ENCODE peak calls at places on chromosomes 16 and 17, in five cellular contexts. One of them, this sample, is unnamed.

GRCh38 chr16:75732871-75733270 is 6.6 kb upstream of the CPHXL start:
- DNase-seq in HTR-8/SVneo: no peak
- DNase-seq in MM.1S: no peak
- DNase-seq in activated CD4-positive, alpha-beta T cell treated with anti-CD3 and anti-CD28 coated beads, Interleukin-2, amount 50 U/mL, for 4 hours: no peak
- DNase-seq in NCI-H1092 treated with DMSO at 0.1 percent for 48 hours: no peak
- DNase-seq in this sample: no peak

GRCh38 chr17:9389116-9389515 is 186.5 kb downstream of the STX8 start:
- DNase-seq in NCI-H1092 treated with DMSO at 0.1 percent for 48 hours: no peak
- DNase-seq in MM.1S: peak
- DNase-seq in activated CD4-positive, alpha-beta T cell treated with anti-CD3 and anti-CD28 coated beads, Interleukin-2, amount 50 U/mL, for 4 hours: no peak
- DNase-seq in HTR-8/SVneo: peak
- DNase-seq in this sample: peak

GRCh38 chr17:6303664-6304063 is 131.3 kb downstream of the AIPL1 start:
- DNase-seq in activated CD4-positive, alpha-beta T cell treated with anti-CD3 and anti-CD28 coated beads, Interleukin-2, amount 50 U/mL, for 4 hours: no peak
- DNase-seq in NCI-H1092 treated with DMSO at 0.1 percent for 48 hours: no peak
- DNase-seq in MM.1S: peak
- DNase-seq in HTR-8/SVneo: peak
- DNase-seq in this sample: peak

GRCh38 chr17:49193513-49194296 is 16.7 kb downstream of the GNGT2 start:
- DNase-seq in MM.1S: peak
- DNase-seq in NCI-H1092 treated with DMSO at 0.1 percent for 48 hours: peak
- DNase-seq in HTR-8/SVneo: peak
- DNase-seq in activated CD4-positive, alpha-beta T cell treated with anti-CD3 and anti-CD28 coated beads, Interleukin-2, amount 50 U/mL, for 4 hours: no peak
- DNase-seq in this sample: peak

GRCh38 chr16:24673155-24673554 is 56.3 kb upstream of the TNRC6A start:
- DNase-seq in activated CD4-positive, alpha-beta T cell treated with anti-CD3 and anti-CD28 coated beads, Interleukin-2, amount 50 U/mL, for 4 hours: no peak
- DNase-seq in HTR-8/SVneo: no peak
- DNase-seq in NCI-H1092 treated with DMSO at 0.1 percent for 48 hours: no peak
- DNase-seq in MM.1S: no peak
- DNase-seq in this sample: no peak

GRCh38 chr16:15671530-15672117 is 21.6 kb downstream of the NDE1 start:
- DNase-seq in activated CD4-positive, alpha-beta T cell treated with anti-CD3 and anti-CD28 coated beads, Interleukin-2, amount 50 U/mL, for 4 hours: no peak
- DNase-seq in NCI-H1092 treated with DMSO at 0.1 percent for 48 hours: no peak
- DNase-seq in HTR-8/SVneo: no peak
- DNase-seq in MM.1S: no peak
- DNase-seq in this sample: no peak

GRCh38 chr17:63492940-63493339 is 16.1 kb downstream of the ACE start:
- DNase-seq in activated CD4-positive, alpha-beta T cell treated with anti-CD3 and anti-CD28 coated beads, Interleukin-2, amount 50 U/mL, for 4 hours: no peak
- DNase-seq in MM.1S: no peak
- DNase-seq in NCI-H1092 treated with DMSO at 0.1 percent for 48 hours: no peak
- DNase-seq in HTR-8/SVneo: no peak
- DNase-seq in this sample: no peak

GRCh38 chr16:24568392-24568791 is 29.0 kb downstream of the RBBP6 start:
- DNase-seq in MM.1S: no peak
- DNase-seq in NCI-H1092 treated with DMSO at 0.1 percent for 48 hours: no peak
- DNase-seq in HTR-8/SVneo: no peak
- DNase-seq in activated CD4-positive, alpha-beta T cell treated with anti-CD3 and anti-CD28 coated beads, Interleukin-2, amount 50 U/mL, for 4 hours: no peak
- DNase-seq in this sample: peak

GRCh38 chr16:2122429-2122828 is 13.3 kb downstream of the PKD1 start:
- DNase-seq in HTR-8/SVneo: no peak
- DNase-seq in activated CD4-positive, alpha-beta T cell treated with anti-CD3 and anti-CD28 coated beads, Interleukin-2, amount 50 U/mL, for 4 hours: no peak
- DNase-seq in NCI-H1092 treated with DMSO at 0.1 percent for 48 hours: no peak
- DNase-seq in MM.1S: no peak
- DNase-seq in this sample: no peak

GRCh38 chr16:89805136-89805905 is 11.1 kb downstream of the FANCA start:
- DNase-seq in activated CD4-positive, alpha-beta T cell treated with anti-CD3 and anti-CD28 coated beads, Interleukin-2, amount 50 U/mL, for 4 hours: no peak
- DNase-seq in HTR-8/SVneo: no peak
- DNase-seq in NCI-H1092 treated with DMSO at 0.1 percent for 48 hours: no peak
- DNase-seq in MM.1S: no peak
- DNase-seq in this sample: no peak

GRCh38 chr17:570403-570802 is 144.2 kb downstream of the VPS53 start:
- DNase-seq in NCI-H1092 treated with DMSO at 0.1 percent for 48 hours: no peak
- DNase-seq in activated CD4-positive, alpha-beta T cell treated with anti-CD3 and anti-CD28 coated beads, Interleukin-2, amount 50 U/mL, for 4 hours: no peak
- DNase-seq in HTR-8/SVneo: no peak
- DNase-seq in MM.1S: no peak
- DNase-seq in this sample: no peak

GRCh38 chr16:79891458-79891857 is 290.9 kb upstream of the MAF start:
- DNase-seq in activated CD4-positive, alpha-beta T cell treated with anti-CD3 and anti-CD28 coated beads, Interleukin-2, amount 50 U/mL, for 4 hours: no peak
- DNase-seq in HTR-8/SVneo: no peak
- DNase-seq in MM.1S: no peak
- DNase-seq in NCI-H1092 treated with DMSO at 0.1 percent for 48 hours: no peak
- DNase-seq in this sample: no peak

GRCh38 chr16:78460428-78460827 is 361.0 kb downstream of the WWOX start:
- DNase-seq in HTR-8/SVneo: no peak
- DNase-seq in NCI-H1092 treated with DMSO at 0.1 percent for 48 hours: no peak
- DNase-seq in activated CD4-positive, alpha-beta T cell treated with anti-CD3 and anti-CD28 coated beads, Interleukin-2, amount 50 U/mL, for 4 hours: no peak
- DNase-seq in MM.1S: no peak
- DNase-seq in this sample: no peak

GRCh38 chr17:50691550-50692447 is 15.9 kb downstream of the ANKRD40 start:
- DNase-seq in NCI-H1092 treated with DMSO at 0.1 percent for 48 hours: no peak
- DNase-seq in MM.1S: no peak
- DNase-seq in HTR-8/SVneo: no peak
- DNase-seq in activated CD4-positive, alpha-beta T cell treated with anti-CD3 and anti-CD28 coated beads, Interleukin-2, amount 50 U/mL, for 4 hours: no peak
- DNase-seq in this sample: no peak

GRCh38 chr16:53201900-53202299 is 147.1 kb downstream of the CHD9 start:
- DNase-seq in HTR-8/SVneo: no peak
- DNase-seq in NCI-H1092 treated with DMSO at 0.1 percent for 48 hours: no peak
- DNase-seq in activated CD4-positive, alpha-beta T cell treated with anti-CD3 and anti-CD28 coated beads, Interleukin-2, amount 50 U/mL, for 4 hours: no peak
- DNase-seq in MM.1S: no peak
- DNase-seq in this sample: no peak

GRCh38 chr17:27650836-27651235 is 19.8 kb downstream of the LGALS9 start:
- DNase-seq in activated CD4-positive, alpha-beta T cell treated with anti-CD3 and anti-CD28 coated beads, Interleukin-2, amount 50 U/mL, for 4 hours: no peak
- DNase-seq in HTR-8/SVneo: no peak
- DNase-seq in NCI-H1092 treated with DMSO at 0.1 percent for 48 hours: no peak
- DNase-seq in MM.1S: no peak
- DNase-seq in this sample: no peak

GRCh38 chr17:2954898-2955445 is 108.4 kb downstream of the OR1D5 start:
- DNase-seq in NCI-H1092 treated with DMSO at 0.1 percent for 48 hours: no peak
- DNase-seq in MM.1S: peak
- DNase-seq in activated CD4-positive, alpha-beta T cell treated with anti-CD3 and anti-CD28 coated beads, Interleukin-2, amount 50 U/mL, for 4 hours: no peak
- DNase-seq in HTR-8/SVneo: peak
- DNase-seq in this sample: peak

GRCh38 chr17:10117581-10118001 is 80.8 kb downstream of the GAS7 start:
- DNase-seq in NCI-H1092 treated with DMSO at 0.1 percent for 48 hours: no peak
- DNase-seq in activated CD4-positive, alpha-beta T cell treated with anti-CD3 and anti-CD28 coated beads, Interleukin-2, amount 50 U/mL, for 4 hours: no peak
- DNase-seq in HTR-8/SVneo: no peak
- DNase-seq in MM.1S: no peak
- DNase-seq in this sample: no peak

GRCh38 chr17:33523577-33523981 is 230.5 kb upstream of the ASIC2 start:
- DNase-seq in activated CD4-positive, alpha-beta T cell treated with anti-CD3 and anti-CD28 coated beads, Interleukin-2, amount 50 U/mL, for 4 hours: no peak
- DNase-seq in HTR-8/SVneo: no peak
- DNase-seq in NCI-H1092 treated with DMSO at 0.1 percent for 48 hours: no peak
- DNase-seq in MM.1S: no peak
- DNase-seq in this sample: no peak

GRCh38 chr17:44677136-44677535 is 12.4 kb downstream of the CCDC43 start:
- DNase-seq in MM.1S: no peak
- DNase-seq in NCI-H1092 treated with DMSO at 0.1 percent for 48 hours: no peak
- DNase-seq in activated CD4-positive, alpha-beta T cell treated with anti-CD3 and anti-CD28 coated beads, Interleukin-2, amount 50 U/mL, for 4 hours: no peak
- DNase-seq in HTR-8/SVneo: peak
- DNase-seq in this sample: no peak

GRCh38 chr16:56732366-56732765 is 2.4 kb downstream of the NUP93 start:
- DNase-seq in MM.1S: no peak
- DNase-seq in NCI-H1092 treated with DMSO at 0.1 percent for 48 hours: no peak
- DNase-seq in activated CD4-positive, alpha-beta T cell treated with anti-CD3 and anti-CD28 coated beads, Interleukin-2, amount 50 U/mL, for 4 hours: no peak
- DNase-seq in HTR-8/SVneo: no peak
- DNase-seq in this sample: no peak

GRCh38 chr17:8935194-8935593 is 30.3 kb downstream of the PIK3R5 start:
- DNase-seq in MM.1S: no peak
- DNase-seq in NCI-H1092 treated with DMSO at 0.1 percent for 48 hours: no peak
- DNase-seq in HTR-8/SVneo: no peak
- DNase-seq in activated CD4-positive, alpha-beta T cell treated with anti-CD3 and anti-CD28 coated beads, Interleukin-2, amount 50 U/mL, for 4 hours: peak
- DNase-seq in this sample: no peak

GRCh38 chr17:76567634-76568432 is 17.8 kb downstream of the ST6GALNAC2 start:
- DNase-seq in activated CD4-positive, alpha-beta T cell treated with anti-CD3 and anti-CD28 coated beads, Interleukin-2, amount 50 U/mL, for 4 hours: no peak
- DNase-seq in MM.1S: no peak
- DNase-seq in NCI-H1092 treated with DMSO at 0.1 percent for 48 hours: no peak
- DNase-seq in HTR-8/SVneo: no peak
- DNase-seq in this sample: no peak

GRCh38 chr16:69435977-69436729 is 11.7 kb downstream of the CYB5B start:
- DNase-seq in activated CD4-positive, alpha-beta T cell treated with anti-CD3 and anti-CD28 coated beads, Interleukin-2, amount 50 U/mL, for 4 hours: no peak
- DNase-seq in MM.1S: no peak
- DNase-seq in HTR-8/SVneo: no peak
- DNase-seq in NCI-H1092 treated with DMSO at 0.1 percent for 48 hours: no peak
- DNase-seq in this sample: peak

GRCh38 chr16:85750021-85750826 is 672 bp downstream of the C16orf74 start:
- DNase-seq in HTR-8/SVneo: peak
- DNase-seq in MM.1S: no peak
- DNase-seq in activated CD4-positive, alpha-beta T cell treated with anti-CD3 and anti-CD28 coated beads, Interleukin-2, amount 50 U/mL, for 4 hours: no peak
- DNase-seq in NCI-H1092 treated with DMSO at 0.1 percent for 48 hours: no peak
- DNase-seq in this sample: peak

GRCh38 chr16:72787519-72788268 is 260.2 kb downstream of the ZFHX3 start:
- DNase-seq in HTR-8/SVneo: peak
- DNase-seq in activated CD4-positive, alpha-beta T cell treated with anti-CD3 and anti-CD28 coated beads, Interleukin-2, amount 50 U/mL, for 4 hours: peak
- DNase-seq in MM.1S: peak
- DNase-seq in NCI-H1092 treated with DMSO at 0.1 percent for 48 hours: peak
- DNase-seq in this sample: peak

GRCh38 chr16:46743232-46743719 is 4.9 kb downstream of the MYLK3 start:
- DNase-seq in activated CD4-positive, alpha-beta T cell treated with anti-CD3 and anti-CD28 coated beads, Interleukin-2, amount 50 U/mL, for 4 hours: no peak
- DNase-seq in MM.1S: no peak
- DNase-seq in HTR-8/SVneo: no peak
- DNase-seq in NCI-H1092 treated with DMSO at 0.1 percent for 48 hours: no peak
- DNase-seq in this sample: no peak

GRCh38 chr16:85605051-85605911 is 7.8 kb upstream of the GSE1 start:
- DNase-seq in activated CD4-positive, alpha-beta T cell treated with anti-CD3 and anti-CD28 coated beads, Interleukin-2, amount 50 U/mL, for 4 hours: no peak
- DNase-seq in HTR-8/SVneo: no peak
- DNase-seq in MM.1S: no peak
- DNase-seq in NCI-H1092 treated with DMSO at 0.1 percent for 48 hours: no peak
- DNase-seq in this sample: no peak

GRCh38 chr16:87457051-87457611 is 35.7 kb downstream of the ZCCHC14 start:
- DNase-seq in NCI-H1092 treated with DMSO at 0.1 percent for 48 hours: no peak
- DNase-seq in activated CD4-positive, alpha-beta T cell treated with anti-CD3 and anti-CD28 coated beads, Interleukin-2, amount 50 U/mL, for 4 hours: no peak
- DNase-seq in HTR-8/SVneo: no peak
- DNase-seq in MM.1S: no peak
- DNase-seq in this sample: no peak

GRCh38 chr16:4288148-4288921 is 15.5 kb upstream of the TFAP4 start:
- DNase-seq in activated CD4-positive, alpha-beta T cell treated with anti-CD3 and anti-CD28 coated beads, Interleukin-2, amount 50 U/mL, for 4 hours: peak
- DNase-seq in NCI-H1092 treated with DMSO at 0.1 percent for 48 hours: peak
- DNase-seq in HTR-8/SVneo: peak
- DNase-seq in MM.1S: peak
- DNase-seq in this sample: peak

GRCh38 chr17:49951362-49952080 is 17.5 kb upstream of the DLX4 start:
- DNase-seq in MM.1S: no peak
- DNase-seq in activated CD4-positive, alpha-beta T cell treated with anti-CD3 and anti-CD28 coated beads, Interleukin-2, amount 50 U/mL, for 4 hours: no peak
- DNase-seq in HTR-8/SVneo: no peak
- DNase-seq in NCI-H1092 treated with DMSO at 0.1 percent for 48 hours: no peak
- DNase-seq in this sample: no peak

GRCh38 chr17:31339906-31340661 is 18.7 kb upstream of the EVI2A start:
- DNase-seq in HTR-8/SVneo: no peak
- DNase-seq in NCI-H1092 treated with DMSO at 0.1 percent for 48 hours: no peak
- DNase-seq in activated CD4-positive, alpha-beta T cell treated with anti-CD3 and anti-CD28 coated beads, Interleukin-2, amount 50 U/mL, for 4 hours: no peak
- DNase-seq in MM.1S: no peak
- DNase-seq in this sample: no peak

GRCh38 chr17:62717589-62718342 is 90.3 kb downstream of the MRC2 start:
- DNase-seq in HTR-8/SVneo: no peak
- DNase-seq in NCI-H1092 treated with DMSO at 0.1 percent for 48 hours: no peak
- DNase-seq in MM.1S: no peak
- DNase-seq in activated CD4-positive, alpha-beta T cell treated with anti-CD3 and anti-CD28 coated beads, Interleukin-2, amount 50 U/mL, for 4 hours: no peak
- DNase-seq in this sample: no peak

GRCh38 chr16:77470851-77471250 is 36.0 kb upstream of the ADAMTS18 start:
- DNase-seq in NCI-H1092 treated with DMSO at 0.1 percent for 48 hours: no peak
- DNase-seq in MM.1S: no peak
- DNase-seq in activated CD4-positive, alpha-beta T cell treated with anti-CD3 and anti-CD28 coated beads, Interleukin-2, amount 50 U/mL, for 4 hours: no peak
- DNase-seq in HTR-8/SVneo: no peak
- DNase-seq in this sample: no peak

This sample was measured in A673.